ENCODE peak calls at places on chromosomes 7 and 10, in eight cellular contexts. O is IMR-90, C is NCI-H748 treated with DMSO at 0.1 percent for 48 hours, N is amniotic stem cell, T is T-helper 1 cell, R is RPMI8226, J is Panc1, F is left ventricle myocardium inferior. W is an unnamed sample.

GRCh38 chr10:45420453-45421192 is 46.6 kb downstream of the ALOX5 start:
- DNase-seq in O (peak; percentile 52), C (no peak), N (no peak), T (no peak), R (peak; percentile 95), J (no peak), F (peak; percentile 86), W (peak; percentile 24)

GRCh38 chr10:132311338-132311939 is 3.7 kb upstream of the STK32C start:
- DNase-seq in O (no peak), C (no peak), N (no peak), T (no peak), R (no peak), J (no peak), F (no peak), W (no peak)

GRCh38 chr10:89526396-89526795 is 9.0 kb downstream of the SLC16A12 start:
- DNase-seq in O (no peak), C (no peak), N (no peak), T (no peak), R (no peak), J (no peak), F (no peak), W (no peak)

GRCh38 chr7:45160374-45160773 is 2.8 kb downstream of the RAMP3 start:
- DNase-seq in O (no peak), C (no peak), N (no peak), T (no peak), R (no peak), J (no peak), F (no peak), W (no peak)

GRCh38 chr7:9200666-9201065 is 767.3 kb downstream of the NXPH1 start:
- DNase-seq in O (no peak), C (peak; percentile 50), N (no peak), T (no peak), R (no peak), J (no peak), F (no peak), W (no peak)

GRCh38 chr10:106450966-106451365 is 713.5 kb downstream of the SORCS1 start:
- DNase-seq in O (peak; percentile 37), C (no peak), N (no peak), T (no peak), R (no peak), J (no peak), F (no peak), W (peak; percentile 84)

GRCh38 chr7:45626441-45627430 is 52.6 kb downstream of the ADCY1 start:
- DNase-seq in O (no peak), C (no peak), N (no peak), T (no peak), R (no peak), J (no peak), F (no peak), W (no peak)

GRCh38 chr7:91771394-91771793 is 109.1 kb downstream of the MTERF1 start:
- DNase-seq in O (no peak), C (no peak), N (no peak), T (no peak), R (no peak), J (no peak), F (no peak), W (no peak)

GRCh38 chr10:59995862-59996261 is 89.5 kb upstream of the CCDC6 start:
- DNase-seq in O (no peak), C (no peak), N (no peak), T (no peak), R (no peak), J (no peak), F (no peak), W (no peak)

GRCh38 chr10:44467090-44467489 is 82.2 kb upstream of the CXCL12 start:
- DNase-seq in O (no peak), C (no peak), N (no peak), T (no peak), R (no peak), J (no peak), F (no peak), W (no peak)

GRCh38 chr10:48450233-48450810 is 143.8 kb downstream of the MAPK8 start:
- DNase-seq in O (no peak), C (no peak), N (no peak), T (no peak), R (no peak), J (no peak), F (no peak), W (no peak)

GRCh38 chr7:151423226-151423625 is 13.4 kb upstream of the WDR86 start:
- DNase-seq in O (no peak), C (no peak), N (no peak), T (no peak), R (no peak), J (no peak), F (no peak), W (no peak)

GRCh38 chr7:135109976-135110375 is 37.9 kb upstream of the TMEM140 start:
- DNase-seq in O (no peak), C (no peak), N (no peak), T (no peak), R (no peak), J (no peak), F (no peak), W (no peak)

GRCh38 chr10:78301481-78301880 is 267.8 kb downstream of the RPS24 start:
- DNase-seq in O (no peak), C (no peak), N (no peak), T (no peak), R (no peak), J (no peak), F (no peak), W (no peak)

GRCh38 chr10:95508730-95509129 is 52.4 kb downstream of the SORBS1 start:
- DNase-seq in O (peak; percentile 21), C (no peak), N (no peak), T (no peak), R (no peak), J (no peak), F (no peak), W (peak; percentile 88)